ENCODE peak calls at places on chromosomes 16 and 17, in ten cellular contexts. Q, A, Y, O, X, W, E, B, J and D are unnamed samples. For H3K27me3, the result is how much of the 10 kb centered on the place peaks cover.

GRCh38 chr17:79548116-79548515 is 62.7 kb downstream of the RBFOX3 start:
- DNase-seq in E (no peak), Y (no peak), Q (peak), B (no peak), J (no peak), X (no peak), O (no peak), A (no peak), W (no peak), D (no peak)

GRCh38 chr17:59479141-59479540 is 86.3 kb upstream of the DHX40 start:
- DNase-seq in E (no peak), A (no peak), B (no peak), Y (no peak), J (no peak), Q (no peak), W (no peak), X (no peak), O (no peak), D (no peak)

GRCh38 chr17:64418506-64419339 is 28.1 kb upstream of the PECAM1 start:
- DNase-seq in B (no peak), Y (no peak), O (no peak), X (no peak), W (peak), E (no peak), A (no peak), J (no peak), Q (no peak), D (no peak)

GRCh38 chr17:76550712-76551615 is 11.1 kb downstream of the PRCD start:
- DNase-seq in J (no peak), B (no peak), A (no peak), Y (no peak), E (no peak), O (peak), X (no peak), Q (no peak), W (no peak), D (no peak)

GRCh38 chr16:1153480-1154160 is 714 bp downstream of the CACNA1H start:
- DNase-seq in E (peak), J (no peak), X (no peak), O (peak), B (no peak), Q (no peak), A (no peak), W (no peak), Y (no peak), D (no peak)

GRCh38 chr16:79008036-79008868 is 592.3 kb downstream of the MAF start:
- DNase-seq in B (no peak), Q (no peak), X (no peak), E (no peak), A (no peak), W (no peak), J (no peak), Y (no peak), O (peak), D (no peak)

GRCh38 chr17:37608369-37609169 is 649 bp downstream of the SYNRG start:
- DNase-seq in Q (no peak), E (peak), B (no peak), O (no peak), X (no peak), J (no peak), W (no peak), Y (no peak), A (no peak), D (no peak)

GRCh38 chr17:68385490-68386215 is 71.6 kb downstream of the WIPI1 start:
- DNase-seq in A (no peak), Y (no peak), Q (no peak), B (no peak), E (no peak), X (no peak), W (no peak), J (no peak), O (peak), D (no peak)

GRCh38 chr17:55086635-55087058 is 118.1 kb downstream of the STXBP4 start:
- DNase-seq in Y (no peak), A (no peak), Q (no peak), J (no peak), W (peak), O (no peak), B (no peak), E (no peak), X (no peak), D (no peak)

GRCh38 chr17:48177816-48178215 is 70.2 kb downstream of the SNX11 start:
- DNase-seq in O (no peak), B (no peak), X (no peak), A (no peak), Q (no peak), J (peak), E (no peak), W (no peak), Y (no peak), D (no peak)

GRCh38 chr17:68396795-68397536 is 60.3 kb downstream of the WIPI1 start:
- DNase-seq in Y (no peak), W (no peak), J (no peak), A (peak), X (no peak), E (no peak), O (peak), B (no peak), Q (no peak), D (no peak)

GRCh38 chr17:2057714-2058520 is 3.0 kb downstream of the HIC1 start:
- DNase-seq in W (no peak), B (no peak), E (no peak), O (peak), A (no peak), J (no peak), Y (no peak), Q (no peak), X (no peak), D (no peak)

GRCh38 chr16:10368984-10369551 is 16.8 kb upstream of the ATF7IP2 start:
- DNase-seq in A (no peak), B (no peak), Y (no peak), W (no peak), Q (no peak), E (no peak), J (peak), X (no peak), O (peak), D (no peak)

GRCh38 chr16:62625291-62625690 is 589.1 kb upstream of the CDH8 start:
- DNase-seq in O (no peak), W (no peak), J (no peak), Q (no peak), X (no peak), B (no peak), A (no peak), E (peak), Y (no peak), D (no peak)

GRCh38 chr17:14701901-14702300 is 401.0 kb downstream of the HS3ST3B1 start:
- DNase-seq in E (no peak), Q (no peak), B (no peak), W (no peak), J (no peak), A (no peak), X (no peak), O (no peak), Y (no peak), D (no peak)

GRCh38 chr16:14015948-14016347 is 55.2 kb upstream of the MRTFB start:
- DNase-seq in X (no peak), Y (peak), A (no peak), B (no peak), W (peak), O (no peak), Q (peak), E (no peak), J (peak), D (no peak)

GRCh38 chr17:34641368-34641767 is 62.0 kb downstream of the TMEM132E start:
- DNase-seq in A (no peak), J (no peak), W (no peak), E (no peak), X (no peak), B (no peak), Y (no peak), O (no peak), Q (no peak), D (no peak)

GRCh38 chr16:27823438-27823820 is 240.1 kb downstream of the GSG1L start:
- DNase-seq in W (no peak), B (no peak), O (peak), J (no peak), E (no peak), Y (no peak), A (no peak), Q (no peak), X (no peak), D (no peak)

GRCh38 chr16:1159973-1160772 is 7.3 kb downstream of the CACNA1H start:
- DNase-seq in W (no peak), Q (no peak), B (no peak), Y (no peak), J (peak), A (no peak), E (no peak), X (peak), O (no peak), D (no peak)

GRCh38 chr17:83144421-83145357 is 65.3 kb downstream of the METRNL start:
- DNase-seq in Y (no peak), Q (peak), B (no peak), X (no peak), W (peak), J (no peak), E (no peak), O (no peak), A (peak), D (peak)

GRCh38 chr17:64626827-64627226 is 35.3 kb downstream of the SMURF2 start:
- DNase-seq in X (no peak), O (no peak), Q (no peak), E (no peak), Y (no peak), W (no peak), J (no peak), B (no peak), A (no peak), D (no peak)

GRCh38 chr17:45284176-45285140 is 22.6 kb upstream of the SPATA32 start:
- DNase-seq in J (peak), Y (no peak), X (peak), E (peak), Q (no peak), A (no peak), W (no peak), B (no peak), O (peak), D (no peak)

GRCh38 chr16:72244853-72245252 is 72.9 kb upstream of the PMFBP1 start:
- DNase-seq in J (no peak), W (no peak), E (no peak), A (no peak), Q (no peak), X (no peak), O (no peak), B (no peak), Y (no peak), D (no peak)

GRCh38 chr17:19418312-19418992 is 7.4 kb downstream of the RNF112 start:
- DNase-seq in A (no peak), J (no peak), X (no peak), E (no peak), W (peak), O (peak), Y (peak), B (no peak), Q (no peak), D (peak)

GRCh38 chr16:29775742-29776408 is 2.2 kb upstream of the ZG16 start:
- DNase-seq in A (no peak), E (no peak), X (no peak), W (no peak), Y (no peak), B (no peak), O (no peak), J (no peak), Q (no peak), D (no peak)

GRCh38 chr16:58506241-58507194 is 6.6 kb downstream of the NDRG4 start:
- DNase-seq in Y (no peak), A (no peak), W (no peak), Q (peak), E (no peak), O (peak), J (no peak), B (no peak), X (no peak), D (no peak)

GRCh38 chr16:62038225-62038624 is 2.0 kb upstream of the CDH8 start:
- DNase-seq in A (no peak), J (no peak), E (no peak), Q (no peak), B (no peak), X (no peak), Y (no peak), W (no peak), O (no peak), D (no peak)

GRCh38 chr17:47855737-47856136 is 4.8 kb upstream of the SP6 start:
- DNase-seq in E (no peak), Y (no peak), O (no peak), W (no peak), X (peak), B (no peak), J (no peak), A (no peak), Q (no peak), D (no peak)

GRCh38 chr16:76784530-76784929 is 406.5 kb upstream of the MON1B start:
- DNase-seq in W (no peak), O (no peak), B (no peak), X (no peak), Q (no peak), E (no peak), A (no peak), Y (no peak), J (no peak), D (no peak)

GRCh38 chr17:77540975-77541374 is 400.2 kb downstream of the SEC14L1 start:
- DNase-seq in B (no peak), O (peak), W (no peak), X (no peak), E (no peak), J (no peak), Y (no peak), A (no peak), Q (peak), D (no peak)

GRCh38 chr17:82370471-82371332 is 863 bp upstream of the UTS2R start:
- DNase-seq in O (no peak), W (no peak), X (no peak), A (no peak), E (no peak), Y (no peak), J (no peak), B (no peak), Q (peak), D (no peak)

GRCh38 chr16:50679266-50679665 is 1.8 kb downstream of the SNX20 start:
- DNase-seq in O (no peak), A (no peak), X (no peak), Q (no peak), W (no peak), E (no peak), J (no peak), Y (no peak), B (no peak), D (no peak)

GRCh38 chr16:24755201-24755874 is 25.9 kb downstream of the TNRC6A start:
- DNase-seq in B (no peak), X (no peak), J (no peak), Q (no peak), O (no peak), W (no peak), A (no peak), Y (no peak), E (peak), D (no peak)

GRCh38 chr17:71828182-71828596 is 292.6 kb upstream of the SOX9 start:
- DNase-seq in E (no peak), Q (no peak), A (no peak), O (peak), B (no peak), Y (no peak), J (no peak), X (no peak), W (peak), D (no peak)

GRCh38 chr16:1706386-1707192 is 594 bp downstream of the MAPK8IP3 start:
- DNase-seq in W (no peak), J (no peak), B (no peak), Q (no peak), X (no peak), O (peak), Y (no peak), E (peak), A (no peak), D (no peak)

GRCh38 chr17:9307313-9307998 is 268.2 kb downstream of the STX8 start:
- DNase-seq in Q (no peak), E (no peak), X (no peak), J (no peak), Y (no peak), B (no peak), O (peak), W (no peak), A (no peak), D (no peak)

GRCh38 chr17:29565643-29566472 is 979 bp downstream of the ABHD15 start:
- DNase-seq in Q (peak), A (no peak), B (no peak), E (peak), X (peak), Y (peak), J (peak), W (no peak), O (peak), D (no peak)

GRCh38 chr16:73000907-73001521 is 46.9 kb downstream of the ZFHX3 start:
- DNase-seq in Y (no peak), X (no peak), Q (no peak), O (no peak), B (no peak), A (no peak), W (no peak), E (no peak), J (peak), D (no peak)

GRCh38 chr16:88284626-88285513 is 97.9 kb upstream of the ZNF469 start:
- DNase-seq in Q (peak), O (no peak), E (no peak), J (no peak), W (no peak), Y (peak), B (no peak), X (no peak), A (no peak), D (no peak)

GRCh38 chr16:88282221-88283041 is 100.3 kb upstream of the ZNF469 start:
- DNase-seq in Y (no peak), W (no peak), Q (no peak), O (no peak), B (no peak), A (no peak), E (no peak), X (no peak), J (no peak), D (no peak)

GRCh38 chr16:88285514-88285822 is 97.3 kb upstream of the ZNF469 start:
- DNase-seq in X (no peak), Y (peak), Q (peak), O (no peak), B (no peak), E (no peak), W (no peak), J (no peak), A (no peak), D (no peak)

GRCh38 chr16:88283596-88283995 is 99.2 kb upstream of the ZNF469 start:
- DNase-seq in O (no peak), J (no peak), E (no peak), W (no peak), X (no peak), B (no peak), Y (no peak), Q (no peak), A (no peak), D (no peak)

GRCh38 chr16:88284101-88284500 is 98.7 kb upstream of the ZNF469 start:
- DNase-seq in Y (peak), Q (no peak), X (no peak), A (no peak), E (no peak), W (no peak), B (no peak), O (no peak), J (no peak), D (no peak)
- H3K27me3 ChIP-seq in Y (under half), Q (under half), X (under half), A (under half), E (under half), W (under half), B (under half), O (under half), J (under half), D (under half)

GRCh38 chr17:57735707-57736106 is 9.4 kb downstream of the CCDC182 start:
- DNase-seq in J (no peak), O (peak), E (no peak), A (no peak), B (no peak), X (no peak), Q (no peak), W (no peak), Y (no peak), D (no peak)

GRCh38 chr17:57740225-57740528 is 4.9 kb downstream of the CCDC182 start:
- DNase-seq in W (no peak), A (no peak), J (no peak), Y (no peak), Q (no peak), X (no peak), E (no peak), B (no peak), O (no peak), D (no peak)

GRCh38 chr17:57735230-57735629 is 9.9 kb downstream of the CCDC182 start:
- DNase-seq in O (no peak), X (no peak), A (no peak), J (no peak), Q (no peak), B (no peak), Y (no peak), W (no peak), E (no peak), D (no peak)

GRCh38 chr17:57739402-57740224 is 5.5 kb downstream of the CCDC182 start:
- DNase-seq in Q (no peak), B (no peak), W (no peak), X (no peak), O (peak), Y (no peak), A (no peak), E (peak), J (no peak), D (no peak)

GRCh38 chr17:57737450-57737849 is 7.6 kb downstream of the CCDC182 start:
- DNase-seq in Y (no peak), B (no peak), O (no peak), X (no peak), Q (no peak), W (no peak), A (no peak), J (no peak), E (no peak), D (no peak)
- H3K27me3 ChIP-seq in Y (under half), B (under half), O (under half), X (under half), Q (under half), W (under half), A (under half), J (under half), E (under half), D (under half)

GRCh38 chr17:7178973-7179316 is 225 bp downstream of the ASGR1 start:
- DNase-seq in Q (no peak), X (no peak), A (no peak), Y (peak), B (no peak), J (no peak), E (no peak), O (no peak), W (no peak), D (no peak)

GRCh38 chr17:7177210-7177953 is 1.8 kb downstream of the ASGR1 start:
- DNase-seq in X (peak), J (peak), A (no peak), W (no peak), Y (peak), Q (peak), E (peak), O (peak), B (no peak), D (peak)

GRCh38 chr17:7179317-7180254 is at the start of gene ASGR1:
- DNase-seq in A (no peak), X (no peak), Y (peak), O (no peak), B (no peak), Q (no peak), E (no peak), W (no peak), J (no peak), D (no peak)

GRCh38 chr17:7176870-7177209 is 2.3 kb downstream of the ASGR1 start:
- DNase-seq in Q (no peak), W (no peak), O (no peak), Y (no peak), J (no peak), E (peak), X (no peak), B (no peak), A (no peak), D (no peak)

GRCh38 chr17:7177954-7178477 is 1.2 kb downstream of the ASGR1 start:
- DNase-seq in X (peak), E (peak), J (no peak), W (no peak), Q (no peak), Y (no peak), A (no peak), B (no peak), O (peak), D (no peak)
- H3K27me3 ChIP-seq in X (under half), E (under half), J (under half), W (under half), Q (under half), Y (under half), A (under half), B (under half), O (under half), D (under half)

DNA sequence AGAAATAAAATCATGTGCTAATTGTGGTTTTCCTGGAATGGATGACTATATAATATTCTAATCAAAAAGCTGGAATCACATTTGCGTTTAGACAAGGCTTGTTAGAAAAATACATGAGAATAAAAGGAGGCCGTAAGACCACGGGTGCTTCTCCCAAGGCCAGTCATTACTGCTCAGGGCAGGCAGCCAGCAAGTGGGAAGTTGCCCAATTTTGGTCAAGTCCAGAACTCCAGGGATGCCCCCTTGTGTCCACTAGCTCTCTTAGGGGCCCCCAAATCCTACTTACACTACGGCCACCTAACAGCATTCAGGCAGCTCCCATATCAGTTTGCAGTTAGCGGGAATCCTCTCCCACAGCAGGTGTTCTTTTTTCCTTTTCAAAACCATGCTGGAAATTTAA is 26.0 kb upstream of the LYRM9 start:
- DNase-seq in O (no peak), J (peak), A (no peak), B (no peak), W (no peak), X (no peak), Q (no peak), E (no peak), Y (no peak), D (no peak)
- H3K27me3 ChIP-seq in O (under half), J (under half), A (under half), B (under half), W (under half), X (under half), Q (under half), E (under half), Y (under half), D (under half)

GRCh38 chr16:68183033-68183432 is 52.9 kb downstream of the ESRP2 start:
- DNase-seq in W (no peak), X (no peak), A (no peak), O (no peak), J (no peak), Q (no peak), E (no peak), Y (no peak), B (no peak), D (no peak)
- H3K27me3 ChIP-seq in W (under half), X (under half), A (under half), O (under half), J (under half), Q (under half), E (under half), Y (under half), B (under half), D (under half)

GRCh38 chr17:38669520-38669919 is 5.2 kb downstream of the EPOP start:
- DNase-seq in W (no peak), J (no peak), O (no peak), A (no peak), Y (no peak), X (no peak), B (no peak), Q (no peak), E (no peak), D (no peak)
- H3K27me3 ChIP-seq in W (under half), J (under half), O (half or more), A (under half), Y (under half), X (half or more), B (under half), Q (half or more), E (under half), D (under half)